ENCODE peak calls at places on chromosomes 5 and 9, in five cellular contexts. Q, D, G, R and S are unnamed samples.

GRCh38 chr5:122751293-122751753 is 23.6 kb upstream of the SNX2 start:
- DNase-seq in Q (peak; percentile 75), D (peak; percentile 100), G (no peak), R (peak; percentile 17), S (peak; percentile 99)

GRCh38 chr5:78497573-78498533 is 137.4 kb downstream of the SCAMP1 start:
- DNase-seq in Q (peak; percentile 62), D (no peak), G (no peak), R (no peak), S (no peak)

GRCh38 chr5:94613583-94613982 is 4.8 kb downstream of the KIAA0825 start:
- DNase-seq in Q (peak; percentile 1), D (peak; percentile 65), G (no peak), R (peak; percentile 13), S (peak; percentile 19)

GRCh38 chr9:122126340-122127333 is 32.9 kb downstream of the NDUFA8 start:
- DNase-seq in Q (peak; percentile 61), D (peak; percentile 91), G (no peak), R (peak; percentile 51), S (peak; percentile 60)

GRCh38 chr9:135968601-135969000 is 7.4 kb upstream of the UBAC1 start:
- DNase-seq in Q (no peak), D (no peak), G (no peak), R (no peak), S (no peak)

GRCh38 chr5:59785701-59786100 is 107.8 kb downstream of the PDE4D start:
- DNase-seq in Q (no peak), D (no peak), G (no peak), R (no peak), S (no peak)

GRCh38 chr5:121976979-121977378 is 15.2 kb downstream of the SRFBP1 start:
- DNase-seq in Q (peak; percentile 36), D (no peak), G (no peak), R (peak; percentile 64), S (no peak)

GRCh38 chr5:150309101-150309897 is 6.6 kb upstream of the ARSI start:
- DNase-seq in Q (no peak), D (peak; percentile 63), G (no peak), R (no peak), S (no peak)

GRCh38 chr9:125700791-125701190 is 6.2 kb downstream of the MAPKAP1 start:
- DNase-seq in Q (peak; percentile 70), D (peak; percentile 59), G (no peak), R (peak; percentile 10), S (no peak)

GRCh38 chr5:17302590-17302989 is 85.2 kb downstream of the BASP1 start:
- DNase-seq in Q (no peak), D (no peak), G (no peak), R (no peak), S (no peak)

GRCh38 chr5:59759600-59760357 is 133.7 kb downstream of the PDE4D start:
- DNase-seq in Q (peak; percentile 11), D (peak; percentile 42), G (no peak), R (no peak), S (no peak)

GRCh38 chr5:96517294-96517693 is 84.2 kb upstream of the PCSK1 start:
- DNase-seq in Q (peak; percentile 53), D (peak; percentile 31), G (no peak), R (peak; percentile 73), S (no peak)

GRCh38 chr5:172450861-172451695 is 3.2 kb downstream of the SH3PXD2B start:
- DNase-seq in Q (no peak), D (peak; percentile 75), G (no peak), R (no peak), S (peak; percentile 77)

GRCh38 chr9:35801328-35802128 is 10.1 kb downstream of the NPR2 start:
- DNase-seq in Q (no peak), D (peak; percentile 68), G (no peak), R (no peak), S (no peak)

GRCh38 chr9:128719919-128720605 is 3.9 kb downstream of the ZDHHC12 start:
- DNase-seq in Q (no peak), D (no peak), G (no peak), R (no peak), S (no peak)

GRCh38 chr5:180166168-180166567 is 42.8 kb downstream of the RASGEF1C start:
- DNase-seq in Q (no peak), D (no peak), G (no peak), R (no peak), S (no peak)

GRCh38 chr5:76294573-76294972 is 108.5 kb upstream of the IQGAP2 start:
- DNase-seq in Q (no peak), D (no peak), G (no peak), R (no peak), S (no peak)

GRCh38 chr5:127508644-127509373 is 8.6 kb upstream of the PRRC1 start:
- DNase-seq in Q (no peak), D (no peak), G (no peak), R (no peak), S (no peak)

DNA sequence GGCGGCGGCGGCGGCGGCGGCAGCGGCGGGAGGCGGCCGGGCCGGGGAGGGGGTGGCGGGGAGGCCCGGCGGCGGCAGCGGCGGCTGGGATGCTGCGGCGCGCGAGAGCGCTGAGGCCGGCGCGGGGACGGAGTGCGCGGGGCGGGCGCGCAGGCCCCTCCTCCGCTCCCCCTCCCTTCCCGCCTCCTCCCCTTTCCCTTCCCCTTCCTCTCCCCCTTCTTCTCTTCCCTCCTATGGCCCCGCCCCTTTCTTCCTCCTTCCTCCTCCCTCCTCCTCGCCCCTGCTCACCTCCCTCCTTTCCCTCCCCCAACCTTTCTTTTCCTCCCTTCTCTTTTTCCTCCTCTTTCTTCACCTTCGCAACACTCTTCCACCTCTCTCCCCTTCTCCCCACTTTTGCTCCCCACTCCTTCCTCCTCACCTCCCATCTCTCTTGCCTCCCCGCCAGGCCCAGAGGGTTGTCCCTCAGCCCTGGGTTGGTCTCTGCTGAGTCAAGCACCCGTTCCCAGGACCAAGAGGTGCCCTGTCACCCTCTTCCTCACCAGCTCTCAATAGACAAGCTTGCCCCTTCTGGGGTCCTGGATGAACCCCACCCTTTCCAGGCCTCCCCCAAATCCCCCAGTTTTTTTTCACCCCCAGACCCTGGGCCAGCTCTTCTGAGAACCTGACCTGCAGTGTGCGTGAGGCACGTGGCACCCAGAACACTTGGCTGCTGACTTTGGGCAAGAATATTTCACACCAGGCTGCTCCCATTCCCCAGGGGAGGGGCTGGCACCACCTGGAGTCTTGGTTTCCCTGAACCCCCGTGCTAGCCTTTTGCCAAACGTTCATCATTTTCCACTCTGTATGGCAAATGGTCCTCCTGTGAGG is at the start of gene SEMA4D:
- DNase-seq in Q (peak; percentile 36), D (peak; percentile 85), G (peak; percentile 21), R (peak; percentile 51), S (peak; percentile 56)
- H3K4me2 ChIP-seq in Q (no peak within 1 kb of the TSS), D (peak within 1 kb of the TSS; percentile 44), G (peak within 1 kb of the TSS; percentile 68), R (peak within 1 kb of the TSS; percentile 63), S (peak within 1 kb of the TSS; percentile 92)

GRCh38 chr5:167889276-167889675 is 402.2 kb upstream of the WWC1 start:
- DNase-seq in Q (no peak), D (no peak), G (no peak), R (no peak), S (no peak)
- H3K4me2 ChIP-seq in Q (no peak overlapping the region), D (no peak overlapping the region), G (peak overlapping the region; percentile 22), R (no peak overlapping the region), S (no peak overlapping the region)

GRCh38 chr5:136018814-136019777 is 9.7 kb upstream of the TGFBI start:
- DNase-seq in Q (peak; percentile 97), D (no peak), G (no peak), R (peak; percentile 99), S (no peak)
- H3K4me2 ChIP-seq in Q (peak overlapping the region; percentile 53), D (no peak overlapping the region), G (no peak overlapping the region), R (peak overlapping the region; percentile 58), S (no peak overlapping the region)

GRCh38 chr9:115250646-115251045 is 132.7 kb upstream of the TNC start:
- DNase-seq in Q (peak; percentile 97), D (peak; percentile 80), G (no peak), R (peak; percentile 98), S (no peak)
- H3K4me2 ChIP-seq in Q (peak overlapping the region; percentile 37), D (no peak overlapping the region), G (no peak overlapping the region), R (no peak overlapping the region), S (no peak overlapping the region)

GRCh38 chr5:139660916-139661814 is 13.0 kb downstream of the CXXC5 start:
- DNase-seq in Q (peak; percentile 98), D (no peak), G (no peak), R (peak; percentile 95), S (peak; percentile 81)
- H3K4me2 ChIP-seq in Q (peak overlapping the region; percentile 28), D (no peak overlapping the region), G (no peak overlapping the region), R (peak overlapping the region; percentile 69), S (peak overlapping the region; percentile 11)

GRCh38 chr9:115133649-115134048 is 15.7 kb upstream of the TNC start:
- DNase-seq in Q (peak; percentile 96), D (no peak), G (no peak), R (peak; percentile 97), S (no peak)
- H3K4me2 ChIP-seq in Q (peak overlapping the region; percentile 48), D (no peak overlapping the region), G (no peak overlapping the region), R (no peak overlapping the region), S (no peak overlapping the region)

GRCh38 chr5:50300878-50301277 is 140.2 kb downstream of the EMB start:
- DNase-seq in Q (no peak), D (no peak), G (no peak), R (no peak), S (no peak)

GRCh38 chr5:50299896-50300295 is 141.2 kb downstream of the EMB start:
- DNase-seq in Q (no peak), D (no peak), G (no peak), R (no peak), S (no peak)

GRCh38 chr5:50301756-50302155 is 139.3 kb downstream of the EMB start:
- DNase-seq in Q (no peak), D (no peak), G (no peak), R (no peak), S (no peak)

GRCh38 chr5:50302815-50303490 is 138.1 kb downstream of the EMB start:
- DNase-seq in Q (peak; percentile 62), D (no peak), G (no peak), R (peak; percentile 47), S (no peak)
- H3K4me2 ChIP-seq in Q (no peak overlapping the region), D (no peak overlapping the region), G (no peak overlapping the region), R (no peak overlapping the region), S (no peak overlapping the region)